ENCODE peak calls at places on chromosomes 7 and 10, in four cellular contexts. I is activated effector memory CD4-positive, alpha-beta T cell treated with Interleukin-2 at 50 U/mL for 16 hours; N is thyroid gland; Q is CD4-positive, alpha-beta T cell. P is an unnamed sample.

GRCh38 chr7:114255404-114255841 is 159.2 kb upstream of the FOXP2 start:
- DNase-seq in I (no peak), Q (no peak), N (no peak), P (no peak)

GRCh38 chr10:48535416-48536225 is 69.3 kb downstream of the ARHGAP22 start:
- DNase-seq in Q (no peak), I (no peak), N (no peak), P (no peak)

GRCh38 chr10:73899401-73899780 is 11.5 kb upstream of the PLAU start:
- DNase-seq in N (no peak), I (no peak), Q (no peak), P (no peak)

GRCh38 chr7:108455833-108456677 is at the start of gene NRCAM:
- DNase-seq in N (peak), Q (no peak), I (no peak), P (no peak)

GRCh38 chr10:70863470-70864160 is 24.8 kb downstream of the PCBD1 start:
- DNase-seq in N (no peak), Q (no peak), I (no peak), P (no peak)

GRCh38 chr10:90930971-90931841 is 10.3 kb upstream of the ANKRD1 start:
- DNase-seq in Q (no peak), I (no peak), N (peak), P (no peak)

GRCh38 chr10:98646998-98647917 is 200.5 kb upstream of the HPS1 start:
- DNase-seq in N (no peak), Q (no peak), I (no peak), P (no peak)

GRCh38 chr7:44750921-44751571 is 2.4 kb downstream of the ZMIZ2 start:
- DNase-seq in I (peak), N (peak), Q (no peak), P (peak)

GRCh38 chr10:114650831-114651230 is 7.2 kb downstream of the ABLIM1 start:
- DNase-seq in Q (no peak), I (no peak), N (no peak), P (no peak)

GRCh38 chr7:158582089-158582456 is 5.5 kb downstream of the PTPRN2 start:
- DNase-seq in I (no peak), Q (no peak), N (no peak), P (no peak)

GRCh38 chr10:14439451-14440259 is 108.9 kb upstream of the FRMD4A start:
- DNase-seq in I (no peak), Q (no peak), N (no peak), P (no peak)

GRCh38 chr7:47741984-47742383 is 160.1 kb upstream of the TNS3 start:
- DNase-seq in I (no peak), Q (no peak), N (no peak), P (no peak)

GRCh38 chr10:60282771-60283353 is 106.8 kb downstream of the ANK3 start:
- DNase-seq in Q (no peak), N (no peak), I (no peak), P (no peak)

GRCh38 chr7:7176421-7177043 is 5.8 kb upstream of the C1GALT1 start:
- DNase-seq in I (no peak), Q (no peak), N (no peak), P (no peak)

GRCh38 chr7:47195641-47196040 is 386.3 kb downstream of the TNS3 start:
- DNase-seq in I (no peak), Q (no peak), N (no peak), P (no peak)

GRCh38 chr10:15181576-15182156 is 13.2 kb upstream of the NMT2 start:
- DNase-seq in I (no peak), Q (no peak), N (no peak), P (no peak)

GRCh38 chr7:127986581-127987461 is 44.4 kb downstream of the LRRC4 start:
- DNase-seq in I (no peak), N (no peak), Q (no peak), P (no peak)

GRCh38 chr7:151012921-151013347 is 11.4 kb downstream of the ATG9B start:
- DNase-seq in Q (no peak), N (no peak), I (no peak), P (no peak)

GRCh38 chr7:129780257-129781127 is 169.0 kb downstream of the NRF1 start:
- DNase-seq in Q (peak), N (peak), I (peak), P (peak)

GRCh38 chr10:126904807-126905686 is at the start of gene DOCK1:
- DNase-seq in I (no peak), N (peak), Q (no peak), P (no peak)

GRCh38 chr10:49568235-49568634 is 29.3 kb upstream of the ERCC6 start:
- DNase-seq in I (no peak), N (no peak), Q (no peak), P (no peak)

GRCh38 chr10:107054469-107055156 is 109.9 kb downstream of the SORCS1 start:
- DNase-seq in I (no peak), N (no peak), Q (no peak), P (no peak)

GRCh38 chr10:106474891-106475290 is 689.6 kb downstream of the SORCS1 start:
- DNase-seq in Q (no peak), I (no peak), N (no peak), P (no peak)

GRCh38 chr10:36254191-36254590 is 612.1 kb upstream of the FZD8 start:
- DNase-seq in Q (no peak), N (peak), I (no peak), P (no peak)

P was measured in T-helper 17 cell.